ENCODE peak calls at places on chromosomes 7 and 10, in eight cellular contexts. B is hepatocyte, S is transverse colon, Z is mammary epithelial cell, J is colonic mucosa, R is thyroid gland, G is tibial nerve, Y is kidney. D is an unnamed sample.

GRCh38 chr10:70652761-70653657 is 19.3 kb upstream of the ADAMTS14 start:
- DNase-seq in G (peak; percentile 43), B (peak; percentile 36), Y (no peak), J (no peak), Z (peak; percentile 94), R (no peak), S (no peak), D (no peak)

GRCh38 chr10:32005050-32005449 is 51.2 kb downstream of the KIF5B start:
- DNase-seq in B (peak; percentile 49), Z (peak; percentile 25), R (peak; percentile 24), G (peak; percentile 49), Y (no peak), J (peak; percentile 46), S (peak; percentile 27), D (no peak)

GRCh38 chr10:69375307-69376151 is 41.2 kb downstream of the TACR2 start:
- DNase-seq in G (no peak), R (peak; percentile 94), J (peak; percentile 38), S (no peak), B (no peak), Y (peak; percentile 78), Z (peak; percentile 75), D (peak; percentile 74)

GRCh38 chr10:113020838-113021237 is 70.8 kb downstream of the TCF7L2 start:
- DNase-seq in G (no peak), R (peak; percentile 57), Y (no peak), B (no peak), S (no peak), Z (no peak), J (no peak), D (no peak)

GRCh38 chr10:59553127-59553649 is 156.5 kb downstream of the SLC16A9 start:
- DNase-seq in Y (no peak), S (no peak), R (peak; percentile 28), J (no peak), G (no peak), B (no peak), Z (no peak), D (no peak)

GRCh38 chr10:18737236-18737635 is 78.0 kb downstream of the ARL5B start:
- DNase-seq in J (no peak), S (no peak), Y (no peak), G (no peak), Z (no peak), B (no peak), R (no peak), D (no peak)

GRCh38 chr10:17101257-17101909 is 28.2 kb downstream of the CUBN start:
- DNase-seq in S (no peak), Y (no peak), J (no peak), Z (no peak), R (peak; percentile 30), B (peak; percentile 57), G (no peak), D (no peak)

GRCh38 chr7:88357794-88358533 is 51.3 kb upstream of the STEAP4 start:
- DNase-seq in G (no peak), Y (no peak), Z (peak; percentile 36), R (peak; percentile 8), S (no peak), B (peak; percentile 23), J (no peak), D (no peak)

GRCh38 chr10:22624289-22624738 is 90.1 kb downstream of the PIP4K2A start:
- DNase-seq in G (no peak), B (peak; percentile 21), J (no peak), Y (no peak), Z (peak; percentile 32), S (no peak), R (no peak), D (no peak)

GRCh38 chr10:121325490-121326231 is 272.6 kb downstream of the FGFR2 start:
- DNase-seq in R (no peak), Z (peak; percentile 94), J (no peak), G (no peak), B (no peak), Y (no peak), S (no peak), D (no peak)

GRCh38 chr10:90195288-90195840 is 494.0 kb downstream of the KIF20B start:
- DNase-seq in J (no peak), B (no peak), R (no peak), S (no peak), Y (no peak), G (no peak), Z (no peak), D (no peak)

GRCh38 chr7:128831994-128832879 is 2.0 kb downstream of the FLNC start:
- DNase-seq in J (no peak), Z (no peak), B (peak; percentile 69), G (no peak), R (no peak), Y (no peak), S (no peak), D (no peak)

GRCh38 chr7:48424731-48425130 is 253.5 kb downstream of the ABCA13 start:
- DNase-seq in R (no peak), B (peak; percentile 44), J (no peak), G (no peak), S (no peak), Z (peak; percentile 48), Y (no peak), D (no peak)

GRCh38 chr7:17971392-17971791 is 31.1 kb upstream of the SNX13 start:
- DNase-seq in Y (no peak), J (no peak), S (no peak), G (no peak), Z (no peak), B (no peak), R (no peak), D (no peak)

GRCh38 chr7:151078233-151079040 is 2.2 kb downstream of the FASTK start:
- DNase-seq in R (no peak), Y (peak; percentile 70), J (no peak), Z (no peak), S (no peak), G (no peak), B (peak; percentile 73), D (no peak)

GRCh38 chr7:11177793-11178192 is 204.1 kb downstream of the PHF14 start:
- DNase-seq in B (no peak), Z (no peak), S (no peak), Y (no peak), J (no peak), R (no peak), G (no peak), D (no peak)

GRCh38 chr10:132158810-132159209 is 27.9 kb upstream of the DPYSL4 start:
- DNase-seq in B (no peak), R (no peak), J (no peak), Y (no peak), G (no peak), Z (no peak), S (no peak), D (no peak)

DNA sequence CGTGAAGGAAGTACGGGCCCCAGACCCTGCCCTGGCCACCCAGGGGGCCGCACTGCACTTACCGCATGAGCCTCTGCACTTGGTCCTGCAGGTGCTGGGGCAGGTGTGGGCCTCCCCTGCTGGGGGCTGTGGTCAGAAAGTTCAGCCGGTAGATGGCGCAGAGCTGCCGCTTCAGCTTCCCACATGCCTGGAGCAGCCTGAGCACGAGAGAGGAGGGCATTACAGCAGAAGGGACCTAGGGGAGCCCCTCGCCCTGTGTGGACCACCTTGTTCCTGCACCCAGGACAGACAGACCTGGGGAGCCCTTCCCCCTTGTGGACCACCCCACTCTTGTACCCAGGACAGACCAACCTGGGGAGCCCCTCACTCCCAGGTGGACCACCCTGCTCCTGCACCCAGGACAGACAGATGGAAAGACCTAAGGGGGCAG is 8.7 kb upstream of the PYROXD2 start:
- DNase-seq in Z (no peak), B (peak; percentile 68), Y (no peak), R (no peak), J (no peak), S (no peak), G (no peak), D (no peak)
- TF ChIP-seq CTCF in Z (peak; percentile 11), B (peak; percentile 50), Y (no peak), R (no peak), J (no peak), S (peak; percentile 13), G (no peak), D (no peak)

GRCh38 chr10:88923525-88923924 is 29.0 kb downstream of the ACTA2 start:
- DNase-seq in B (no peak), Y (no peak), G (no peak), S (no peak), J (no peak), R (no peak), Z (peak; percentile 42), D (no peak)

GRCh38 chr10:88919041-88919440 is 33.5 kb downstream of the ACTA2 start:
- DNase-seq in S (no peak), R (no peak), Y (no peak), Z (no peak), B (no peak), G (no peak), J (no peak), D (no peak)

GRCh38 chr10:88922041-88922440 is 30.5 kb downstream of the ACTA2 start:
- DNase-seq in Y (no peak), B (no peak), S (no peak), Z (no peak), R (no peak), J (no peak), G (no peak), D (no peak)

GRCh38 chr10:88920198-88920597 is 32.4 kb downstream of the ACTA2 start:
- DNase-seq in J (no peak), B (no peak), Z (no peak), S (no peak), R (no peak), Y (no peak), G (no peak), D (no peak)

GRCh38 chr10:88921194-88921593 is 31.4 kb downstream of the ACTA2 start:
- DNase-seq in J (no peak), B (no peak), R (peak; percentile 40), Z (peak; percentile 23), G (no peak), Y (no peak), S (no peak), D (no peak)
- H3K27ac ChIP-seq in J (no peak overlapping the region), B (no peak overlapping the region), R (no peak overlapping the region), Z (no peak overlapping the region), G (no peak overlapping the region), Y (no peak overlapping the region), S (no peak overlapping the region), D (no peak overlapping the region)

DNA sequence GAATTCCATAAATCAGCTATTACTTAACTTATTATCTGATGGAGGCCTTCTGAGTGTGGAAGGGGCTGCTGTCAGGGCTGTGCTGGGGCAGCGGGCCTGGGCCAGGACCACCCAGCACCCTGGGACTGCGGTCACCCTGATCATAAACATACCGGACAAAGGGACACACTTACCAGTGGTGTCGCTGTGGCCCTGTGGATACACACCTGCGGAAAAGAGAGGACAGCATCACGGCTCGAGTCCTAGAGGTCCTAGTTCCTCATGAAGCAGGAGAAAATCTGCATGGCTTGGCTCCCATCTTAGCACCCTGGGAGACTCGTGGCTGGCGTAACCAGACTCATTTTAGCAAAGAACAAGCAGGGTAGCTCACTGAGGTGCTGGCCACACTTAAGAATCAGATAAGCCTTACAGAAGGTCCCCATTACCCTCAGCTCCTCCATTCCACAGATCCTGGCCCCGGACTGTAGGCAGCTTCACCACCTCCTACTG is 17.7 kb downstream of the IL15RA start:
- DNase-seq in B (no peak), R (no peak), Y (peak; percentile 39), G (no peak), Z (no peak), S (no peak), J (no peak), D (peak; percentile 51)
- TF ChIP-seq CTCF in B (no peak), R (no peak), Y (no peak), G (no peak), Z (no peak), S (no peak), J (no peak), D (no peak)

DNA sequence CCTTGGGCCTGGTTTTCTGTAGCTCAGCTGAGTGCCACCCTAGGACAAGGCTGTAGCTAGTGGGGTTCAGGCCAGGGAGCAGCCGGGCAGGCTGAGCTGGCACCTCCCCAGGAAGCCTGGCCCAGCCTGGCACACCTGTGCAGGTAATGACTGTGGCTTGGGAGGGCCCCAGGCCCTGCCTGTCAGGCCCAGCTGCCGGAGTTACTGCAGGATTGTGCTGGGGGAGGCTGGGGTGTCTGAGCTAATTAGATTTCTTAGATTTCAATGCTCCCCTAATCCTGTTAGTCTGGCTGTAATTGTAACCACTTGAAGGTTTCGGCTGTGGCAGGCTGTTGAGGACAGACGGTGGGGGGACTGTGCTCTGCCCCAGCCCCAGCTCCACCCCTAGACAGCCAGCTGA is 6.0 kb downstream of the ZMIZ1 start:
- DNase-seq in Y (no peak), R (peak; percentile 84), B (no peak), S (peak; percentile 77), Z (peak; percentile 37), J (peak; percentile 79), G (no peak), D (no peak)
- H3K27ac ChIP-seq in Y (peak overlapping the region; percentile 92), R (peak overlapping the region; percentile 99), B (peak overlapping the region; percentile 54), S (peak overlapping the region; percentile 98), Z (no peak overlapping the region), J (peak overlapping the region; percentile 99), G (peak overlapping the region; percentile 96), D (no peak overlapping the region)

D was measured in ascending aorta.